ENCODE peak calls at places on chromosome X, in four cellular contexts. N is thyroid gland, C is stomach, Q is OCI-LY7. B is an unnamed sample.

GRCh38 chrX:153057281-153057680 is 1.0 kb downstream of the PNMA3 start:
- DNase-seq in N (peak; percentile 24), C (no peak), Q (no peak), B (no peak)

GRCh38 chrX:43448688-43449087 is 207.4 kb upstream of the MAOA start:
- DNase-seq in N (no peak), C (no peak), Q (no peak), B (no peak)

GRCh38 chrX:125170459-125170858 is 149.2 kb upstream of the TEX13C start:
- DNase-seq in N (no peak), C (no peak), Q (no peak), B (no peak)

GRCh38 chrX:153065389-153065788 is 6.9 kb upstream of the PNMA6A start:
- DNase-seq in N (no peak), C (no peak), Q (no peak), B (no peak)

GRCh38 chrX:4550018-4550417 is 836.6 kb upstream of the PRKX start:
- DNase-seq in N (no peak), C (no peak), Q (peak; percentile 3), B (no peak)

GRCh38 chrX:86711531-86712180 is 563.4 kb downstream of the DACH2 start:
- DNase-seq in N (no peak), C (no peak), Q (no peak), B (no peak)

GRCh38 chrX:73944582-73944947 is 359.4 kb upstream of the ZCCHC13 start:
- DNase-seq in N (no peak), C (no peak), Q (no peak), B (no peak)

GRCh38 chrX:96692911-96693310 is 8.3 kb downstream of the DIAPH2 start:
- DNase-seq in N (no peak), C (no peak), Q (no peak), B (no peak)

GRCh38 chrX:20007962-20008633 is 17.2 kb upstream of the BCLAF3 start:
- DNase-seq in N (no peak), C (no peak), Q (peak; percentile 11), B (no peak)

GRCh38 chrX:46447384-46447783 is 97.8 kb downstream of the ZNF674 start:
- DNase-seq in N (no peak), C (no peak), Q (no peak), B (no peak)

GRCh38 chrX:146602246-146602645 is 207.3 kb upstream of the CXorf51B start:
- DNase-seq in N (no peak), C (no peak), Q (no peak), B (no peak)

GRCh38 chrX:153692611-153693156 is 5.0 kb downstream of the SLC6A8 start:
- DNase-seq in N (no peak), C (no peak), Q (no peak), B (no peak)

GRCh38 chrX:27680726-27681125 is 90.6 kb downstream of the DCAF8L2 start:
- DNase-seq in N (no peak), C (no peak), Q (no peak), B (peak; percentile 72)

GRCh38 chrX:22534643-22535042 is 261.9 kb downstream of the CBLL2 start:
- DNase-seq in N (peak; percentile 53), C (no peak), Q (no peak), B (peak; percentile 56)

GRCh38 chrX:115896362-115896761 is 274.2 kb upstream of the AGTR2 start:
- DNase-seq in N (no peak), C (no peak), Q (no peak), B (no peak)

GRCh38 chrX:56726609-56727008 is 2.4 kb upstream of the NBDY start:
- DNase-seq in N (no peak), C (no peak), Q (peak; percentile 62), B (no peak)

GRCh38 chrX:95836517-95836916 is 848.1 kb upstream of the DIAPH2 start:
- DNase-seq in N (no peak), C (no peak), Q (no peak), B (no peak)

GRCh38 chrX:138018145-138018799 is 452.3 kb downstream of the ZIC3 start:
- DNase-seq in N (no peak), C (no peak), Q (no peak), B (no peak)

GRCh38 chrX:1465261-1466231 is 12.8 kb upstream of the ASMTL start:
- DNase-seq in N (no peak), C (peak; percentile 17), Q (no peak), B (no peak)

GRCh38 chrX:139933904-139934303 is 1.1 kb upstream of the ATP11C start:
- DNase-seq in N (no peak), C (peak; percentile 31), Q (no peak), B (no peak)

GRCh38 chrX:110167952-110168451 is 149.9 kb downstream of the AMMECR1 start:
- DNase-seq in N (peak; percentile 78), C (no peak), Q (peak; percentile 39), B (no peak)

GRCh38 chrX:68917799-68918198 is 89.0 kb downstream of the EFNB1 start:
- DNase-seq in N (no peak), C (no peak), Q (no peak), B (no peak)

GRCh38 chrX:12170755-12171154 is 32.5 kb downstream of the FRMPD4 start:
- DNase-seq in N (no peak), C (no peak), Q (no peak), B (no peak)

GRCh38 chrX:130895299-130895698 is 7.7 kb downstream of the ENOX2 start:
- DNase-seq in N (no peak), C (no peak), Q (no peak), B (no peak)

GRCh38 chrX:41293269-41293668 is 40.7 kb upstream of the DDX3X start:
- DNase-seq in N (peak; percentile 9), C (no peak), Q (peak; percentile 36), B (no peak)

GRCh38 chrX:150504399-150505186 is 63.8 kb upstream of the MTM1 start:
- DNase-seq in N (peak; percentile 61), C (no peak), Q (no peak), B (no peak)
- H3K4me1 ChIP-seq in N (peaks cover 13% of the 10 kb centered on the region), C (peaks cover 27% of the 10 kb centered on the region), Q (no peaks in the 10 kb centered on the region), B (no peaks in the 10 kb centered on the region)

GRCh38 chrX:48470110-48470832 is at the start of gene SLC38A5:
- DNase-seq in N (no peak), C (no peak), Q (no peak), B (no peak)
- H3K27ac ChIP-seq in N (no peak within 1 kb of the TSS), C (no peak within 1 kb of the TSS), Q (peak within 1 kb of the TSS; percentile 64), B (peak within 1 kb of the TSS; percentile 66)

GRCh38 chrX:133881893-133882292 is 103.5 kb downstream of the GPC3 start:
- DNase-seq in N (no peak), C (no peak), Q (no peak), B (no peak)
- H3K4me1 ChIP-seq in N (no peaks in the 10 kb centered on the region), C (no peaks in the 10 kb centered on the region), Q (no peaks in the 10 kb centered on the region), B (no peaks in the 10 kb centered on the region)

DNA sequence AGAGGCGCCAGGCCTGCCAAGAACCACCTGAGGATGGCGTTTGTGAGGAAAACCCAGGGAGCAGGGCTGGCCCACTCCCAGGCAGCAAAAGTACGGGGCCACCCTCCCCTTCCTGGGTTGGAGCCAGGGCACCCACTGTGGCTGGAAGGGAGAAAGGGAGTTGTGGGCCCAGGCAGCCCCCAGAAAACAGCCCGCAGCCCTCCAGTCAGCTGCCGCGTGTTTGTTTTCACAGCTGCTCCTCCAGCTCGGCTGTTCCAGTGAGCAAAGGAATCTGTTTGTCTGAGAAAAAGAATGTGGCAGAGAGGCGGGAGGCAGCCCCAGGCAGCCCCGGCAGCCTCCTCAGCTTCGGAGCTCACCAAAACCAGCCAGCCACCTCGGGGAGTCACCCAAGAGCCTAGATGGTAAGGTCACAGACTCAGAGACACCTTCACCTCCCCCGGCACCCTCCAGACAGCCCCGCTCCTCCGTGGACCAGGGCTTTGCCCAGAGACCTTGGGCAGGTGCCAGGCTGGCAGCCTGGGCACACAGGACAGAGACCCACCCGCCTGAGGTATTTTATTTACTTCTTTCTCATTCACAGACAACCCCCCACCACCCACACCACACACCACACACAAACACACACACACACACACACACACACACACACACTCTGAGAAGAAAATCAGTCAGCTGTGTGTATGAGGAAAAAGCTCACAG is 338.1 kb downstream of the BCOR start:
- DNase-seq in N (peak; percentile 81), C (peak; percentile 53), Q (peak; percentile 46), B (no peak)
- H3K27ac ChIP-seq in N (peak overlapping the region; percentile 88), C (peak overlapping the region; percentile 78), Q (peak overlapping the region; percentile 47), B (no peak overlapping the region)

GRCh38 chrX:78652971-78653822 is 5.9 kb downstream of the RTL3 start:
- DNase-seq in N (no peak), C (no peak), Q (no peak), B (peak; percentile 71)

GRCh38 chrX:78659955-78660354 is 827 bp upstream of the RTL3 start:
- DNase-seq in N (no peak), C (no peak), Q (no peak), B (no peak)

GRCh38 chrX:78658851-78659744 is at the start of gene RTL3:
- DNase-seq in N (no peak), C (no peak), Q (no peak), B (no peak)

GRCh38 chrX:78650906-78651437 is 8.2 kb downstream of the RTL3 start:
- DNase-seq in N (no peak), C (no peak), Q (no peak), B (no peak)

GRCh38 chrX:78655642-78656041 is 3.5 kb downstream of the RTL3 start:
- DNase-seq in N (no peak), C (no peak), Q (no peak), B (no peak)
- H3K4me1 ChIP-seq in N (no peaks in the 10 kb centered on the region), C (no peaks in the 10 kb centered on the region), Q (no peaks in the 10 kb centered on the region), B (no peaks in the 10 kb centered on the region)

DNA sequence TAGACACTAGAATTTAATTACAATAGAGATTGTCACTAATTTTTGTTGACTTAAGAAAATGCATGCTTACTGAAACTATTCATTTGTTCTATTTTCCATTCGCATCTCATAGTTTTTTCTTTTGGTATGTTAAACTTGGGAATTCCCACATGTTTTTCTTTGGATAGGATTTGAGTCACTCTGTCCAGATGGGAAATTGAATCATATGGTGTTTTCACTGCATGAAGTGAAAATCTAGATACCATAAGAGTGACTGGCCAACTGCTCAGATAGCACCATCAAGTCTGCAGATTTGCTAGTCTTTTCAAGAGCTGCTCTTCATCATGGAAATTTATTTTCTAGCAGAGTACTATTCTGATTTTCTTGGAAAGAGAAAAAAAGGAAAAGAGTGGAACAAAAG is 172.6 kb downstream of the FAM47B start:
- DNase-seq in N (no peak), C (no peak), Q (no peak), B (peak; percentile 1)
- H3K27ac ChIP-seq in N (no peak overlapping the region), C (no peak overlapping the region), Q (no peak overlapping the region), B (no peak overlapping the region)

GRCh38 chrX:24156177-24156576 is 6.6 kb downstream of the ZFX start:
- DNase-seq in N (no peak), C (no peak), Q (no peak), B (no peak)
- H3K4me1 ChIP-seq in N (peaks cover 41% of the 10 kb centered on the region), C (peaks cover 91% of the 10 kb centered on the region), Q (peaks cover 51% of the 10 kb centered on the region), B (peaks cover 17% of the 10 kb centered on the region)

DNA sequence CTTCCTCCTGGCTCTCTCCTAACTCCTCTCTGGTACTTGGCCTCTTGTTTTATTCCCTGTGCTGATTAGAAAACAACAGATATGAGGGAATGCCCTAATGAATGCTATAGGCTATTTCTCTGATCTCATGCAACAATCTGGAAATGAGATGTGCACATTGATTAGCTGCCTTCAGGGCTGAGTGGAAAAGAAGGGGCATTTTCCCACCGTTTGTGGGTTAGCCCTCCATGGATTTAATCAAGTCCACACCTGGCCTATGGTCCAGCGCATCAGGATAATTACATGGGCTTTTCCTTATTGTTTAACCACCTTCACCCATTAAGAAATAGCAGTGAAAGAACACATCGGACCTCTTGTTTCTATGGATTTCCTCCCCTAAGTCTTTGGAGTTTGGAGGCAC is 70.0 kb downstream of the CAPN6 start:
- DNase-seq in N (no peak), C (no peak), Q (no peak), B (no peak)
- H3K27ac ChIP-seq in N (no peak overlapping the region), C (no peak overlapping the region), Q (no peak overlapping the region), B (no peak overlapping the region)